ENCODE peak calls at places on chromosomes 7 and 10, in seven cellular contexts. E is IMR-90, G is left ventricle myocardium inferior, W is thoracic aorta, K is adrenal gland, A is breast epithelium, X is heart right ventricle. H is an unnamed sample. For H3K9me3, the result is how much of the 10 kb centered on the place peaks cover.

GRCh38 chr7:101114492-101114891 is 12.4 kb upstream of the SERPINE1 start:
- DNase-seq in E (no peak), G (no peak), W (no peak), K (no peak), A (no peak), X (no peak), H (no peak)

GRCh38 chr10:126131338-126131737 is 235.0 kb downstream of the FANK1 start:
- DNase-seq in E (peak), G (no peak), W (no peak), K (no peak), A (no peak), X (no peak), H (no peak)

GRCh38 chr7:151124205-151124880 is 38.1 kb downstream of the AGAP3 start:
- DNase-seq in E (no peak), G (no peak), W (no peak), K (no peak), A (no peak), X (no peak), H (no peak)

GRCh38 chr7:155815332-155816191 is 3.3 kb upstream of the SHH start:
- DNase-seq in E (peak), G (no peak), W (no peak), K (peak), A (no peak), X (peak), H (no peak)

GRCh38 chr7:105305633-105306032 is 83.1 kb downstream of the SRPK2 start:
- DNase-seq in E (no peak), G (no peak), W (no peak), K (no peak), A (no peak), X (no peak), H (no peak)

GRCh38 chr7:72336887-72337821 is 75.0 kb downstream of the CALN1 start:
- DNase-seq in E (no peak), G (no peak), W (no peak), K (no peak), A (no peak), X (no peak), H (no peak)

GRCh38 chr7:25028370-25028971 is 48.5 kb upstream of the OSBPL3 start:
- DNase-seq in E (peak), G (no peak), W (no peak), K (no peak), A (no peak), X (no peak), H (no peak)

GRCh38 chr7:88357295-88357694 is 50.6 kb upstream of the STEAP4 start:
- DNase-seq in E (no peak), G (peak), W (no peak), K (peak), A (peak), X (peak), H (no peak)

GRCh38 chr7:75806560-75807307 is 6.9 kb downstream of the CCL24 start:
- DNase-seq in E (no peak), G (no peak), W (no peak), K (no peak), A (no peak), X (no peak), H (no peak)

GRCh38 chr7:11716185-11716584 is 115.8 kb downstream of the THSD7A start:
- DNase-seq in E (no peak), G (peak), W (no peak), K (peak), A (peak), X (peak), H (no peak)

GRCh38 chr7:44564606-44565005 is 9.1 kb downstream of the DDX56 start:
- DNase-seq in E (no peak), G (no peak), W (no peak), K (no peak), A (no peak), X (no peak), H (no peak)

GRCh38 chr10:116973371-116973905 is 31.5 kb downstream of the SHTN1 start:
- DNase-seq in E (no peak), G (no peak), W (no peak), K (no peak), A (no peak), X (no peak), H (no peak)

GRCh38 chr10:70682920-70683600 is 10.8 kb downstream of the ADAMTS14 start:
- DNase-seq in E (no peak), G (no peak), W (no peak), K (no peak), A (no peak), X (no peak), H (no peak)

GRCh38 chr10:35133586-35133985 is 6.9 kb downstream of the CREM start:
- DNase-seq in E (no peak), G (no peak), W (no peak), K (no peak), A (no peak), X (no peak), H (no peak)

GRCh38 chr7:24885305-24885704 is 94.7 kb downstream of the OSBPL3 start:
- DNase-seq in E (no peak), G (no peak), W (no peak), K (no peak), A (no peak), X (no peak), H (no peak)

GRCh38 chr7:46705416-46706255 is 784.6 kb upstream of the IGFBP3 start:
- DNase-seq in E (peak), G (no peak), W (no peak), K (no peak), A (no peak), X (no peak), H (no peak)

GRCh38 chr10:29022513-29022912 is 266.4 kb upstream of the LYZL1 start:
- DNase-seq in E (no peak), G (no peak), W (no peak), K (no peak), A (no peak), X (no peak), H (no peak)

GRCh38 chr7:85593355-85593754 is 406.5 kb upstream of the SEMA3D start:
- DNase-seq in E (no peak), G (no peak), W (no peak), K (no peak), A (no peak), X (no peak), H (no peak)

GRCh38 chr7:139725077-139725476 is 52.7 kb downstream of the HIPK2 start:
- DNase-seq in E (peak), G (no peak), W (no peak), K (no peak), A (no peak), X (no peak), H (no peak)

GRCh38 chr10:78405231-78405630 is 371.6 kb downstream of the RPS24 start:
- DNase-seq in E (no peak), G (no peak), W (no peak), K (no peak), A (no peak), X (no peak), H (no peak)

GRCh38 chr10:2968401-2968800 is 98.9 kb upstream of the PFKP start:
- DNase-seq in E (peak), G (no peak), W (no peak), K (no peak), A (no peak), X (no peak), H (no peak)

GRCh38 chr10:95183132-95183450 is 10.9 kb upstream of the ACSM6 start:
- DNase-seq in E (peak), G (no peak), W (no peak), K (no peak), A (no peak), X (no peak), H (no peak)

GRCh38 chr7:26309089-26309488 is 17.4 kb downstream of the SNX10 start:
- DNase-seq in E (no peak), G (no peak), W (no peak), K (no peak), A (no peak), X (no peak), H (no peak)

GRCh38 chr7:112550468-112551060 is 69.8 kb downstream of the LSMEM1 start:
- DNase-seq in E (peak), G (no peak), W (no peak), K (peak), A (no peak), X (no peak), H (peak)

GRCh38 chr7:64997927-64998391 is 7.1 kb upstream of the ZNF117 start:
- DNase-seq in E (peak), G (no peak), W (no peak), K (peak), A (no peak), X (no peak), H (no peak)
- H3K9me3 ChIP-seq in E (half or more), G (half or more), W (under half), K (under half), A (under half), X (half or more), H (under half)

GRCh38 chr7:124810605-124811004 is 45.0 kb upstream of the GPR37 start:
- DNase-seq in E (no peak), G (no peak), W (no peak), K (no peak), A (no peak), X (no peak), H (no peak)
- H3K9me3 ChIP-seq in E (under half), G (under half), W (under half), K (under half), A (under half), X (under half), H (under half)

DNA sequence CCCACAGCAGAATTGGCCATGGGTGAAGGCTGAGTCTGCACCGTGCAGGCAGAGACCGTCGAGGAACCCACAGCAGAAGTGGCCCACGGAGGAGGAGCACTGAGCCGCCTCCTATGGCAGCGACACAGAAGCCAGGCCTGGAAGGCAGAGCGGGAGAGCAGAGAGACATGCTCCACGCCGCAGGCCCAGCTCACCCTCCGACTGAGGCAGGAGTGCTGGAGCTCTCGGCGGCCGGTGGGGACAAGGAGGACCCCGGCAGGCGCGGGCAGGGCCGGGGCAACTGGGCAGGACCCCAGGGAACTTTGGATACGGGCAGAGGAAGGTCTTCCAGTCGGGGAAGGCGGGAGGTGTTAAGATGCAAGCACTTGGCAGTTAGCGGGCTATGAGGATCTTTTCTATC is 420.4 kb downstream of the DNAJB6 start:
- DNase-seq in E (no peak), G (no peak), W (no peak), K (no peak), A (no peak), X (no peak), H (no peak)
- H3K9me3 ChIP-seq in E (under half), G (under half), W (under half), K (under half), A (under half), X (under half), H (under half)

GRCh38 chr10:133511408-133511807 is 15.8 kb upstream of the CYP2E1 start:
- DNase-seq in E (no peak), G (no peak), W (no peak), K (no peak), A (no peak), X (no peak), H (no peak)

GRCh38 chr10:133516072-133516471 is 11.1 kb upstream of the CYP2E1 start:
- DNase-seq in E (peak), G (no peak), W (no peak), K (no peak), A (no peak), X (no peak), H (no peak)

GRCh38 chr10:133520193-133520738 is 6.9 kb upstream of the CYP2E1 start:
- DNase-seq in E (peak), G (peak), W (no peak), K (peak), A (peak), X (peak), H (peak)

GRCh38 chr10:133511907-133512528 is 15.1 kb upstream of the CYP2E1 start:
- DNase-seq in E (no peak), G (no peak), W (no peak), K (no peak), A (no peak), X (no peak), H (no peak)

DNA sequence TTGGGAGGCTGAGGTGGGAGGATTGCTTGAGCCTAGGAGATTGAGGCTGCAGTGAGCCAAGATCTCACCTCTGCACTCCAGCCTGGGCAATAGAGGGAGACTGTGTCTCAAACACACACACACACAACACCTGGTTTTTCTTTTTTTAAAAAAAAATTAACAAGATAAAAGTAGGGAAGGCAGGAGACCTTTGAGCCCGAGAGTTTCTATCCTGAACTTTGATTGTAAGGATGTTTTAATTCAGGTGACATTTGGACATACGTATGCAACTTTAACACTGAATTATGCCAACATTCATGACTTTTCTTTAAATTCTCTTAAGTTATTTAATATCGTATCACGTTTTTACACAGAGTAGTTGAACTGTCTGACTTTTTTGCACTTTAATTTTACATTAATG is 11.7 kb upstream of the CYP2E1 start:
- DNase-seq in E (no peak), G (no peak), W (no peak), K (no peak), A (no peak), X (no peak), H (no peak)
- H3K9me3 ChIP-seq in E (under half), G (under half), W (under half), K (under half), A (under half), X (under half), H (under half)

H was measured in T-helper 17 cell.